ENCODE peak calls at places on chromosomes 11 and 22, in six cellular contexts. N is amniotic stem cell; U is activated CD4-positive, alpha-beta T cell treated with anti-CD3 and anti-CD28 coated beads for 24 hours; M is posterior vena cava; Q is retina; B is H4. D is an unnamed sample.

GRCh38 chr22:33210129-33210784 is 152.1 kb upstream of the SYN3 start:
- DNase-seq in N (peak), U (no peak), M (no peak), Q (peak), B (peak), D (no peak)

GRCh38 chr22:20001082-20001638 is 15.5 kb downstream of the ARVCF start:
- DNase-seq in N (no peak), U (no peak), M (peak), Q (no peak), B (no peak), D (no peak)

GRCh38 chr11:79437274-79437980 is 3.4 kb downstream of the TENM4 start:
- DNase-seq in N (no peak), U (no peak), M (peak), Q (peak), B (no peak), D (no peak)

GRCh38 chr11:61820174-61820573 is 3.4 kb upstream of the FADS1 start:
- DNase-seq in N (no peak), U (no peak), M (no peak), Q (no peak), B (no peak), D (no peak)

GRCh38 chr22:32073823-32074380 is 30.8 kb downstream of the SLC5A1 start:
- DNase-seq in N (no peak), U (no peak), M (no peak), Q (no peak), B (no peak), D (no peak)

GRCh38 chr22:25360411-25360810 is 141.0 kb downstream of the CRYBB2 start:
- DNase-seq in N (no peak), U (no peak), M (peak), Q (no peak), B (no peak), D (peak)

GRCh38 chr11:43269229-43269928 is 42.4 kb upstream of the API5 start:
- DNase-seq in N (no peak), U (no peak), M (no peak), Q (peak), B (no peak), D (no peak)

GRCh38 chr11:7272373-7272772 is 20.7 kb downstream of the SYT9 start:
- DNase-seq in N (no peak), U (no peak), M (no peak), Q (no peak), B (no peak), D (no peak)

GRCh38 chr22:36562261-36562835 is 33.4 kb upstream of the EIF3D start:
- DNase-seq in N (no peak), U (no peak), M (no peak), Q (no peak), B (peak), D (no peak)

GRCh38 chr11:7654094-7654742 is 19.1 kb downstream of the CYB5R2 start:
- DNase-seq in N (no peak), U (no peak), M (no peak), Q (peak), B (no peak), D (no peak)

GRCh38 chr11:2300936-2301630 is 635 bp downstream of the C11orf21 start:
- DNase-seq in N (no peak), U (no peak), M (peak), Q (no peak), B (no peak), D (no peak)

GRCh38 chr11:83990160-83990733 is 704.1 kb upstream of the CCDC90B start:
- DNase-seq in N (no peak), U (no peak), M (peak), Q (no peak), B (no peak), D (peak)

GRCh38 chr11:65851083-65851579 is 6.8 kb downstream of the CFL1 start:
- DNase-seq in N (no peak), U (no peak), M (peak), Q (no peak), B (peak), D (peak)

GRCh38 chr11:85485902-85486301 is 141.2 kb downstream of the DLG2 start:
- DNase-seq in N (no peak), U (no peak), M (no peak), Q (no peak), B (no peak), D (no peak)